ENCODE peak calls at places on chromosome 15, in six cellular contexts. K is neural progenitor cell, G is keratinocyte, N is fibroblast of lung, Q is PC-3, V is OCI-LY7. D is an unnamed sample.

GRCh38 chr15:85639752-85640381 is 154.9 kb downstream of the KLHL25 start:
- DNase-seq in V (no peak), K (no peak), N (peak; percentile 65), Q (peak; percentile 3), G (no peak), D (no peak)

GRCh38 chr15:50888054-50888453 is 20.4 kb upstream of the AP4E1 start:
- DNase-seq in K (no peak), Q (no peak), V (no peak), N (no peak), G (no peak), D (no peak)

GRCh38 chr15:59662260-59662659 is 4.9 kb upstream of the GTF2A2 start:
- DNase-seq in Q (no peak), V (no peak), G (no peak), K (no peak), N (peak; percentile 38), D (no peak)

GRCh38 chr15:23866832-23867231 is 179.7 kb upstream of the NDN start:
- DNase-seq in G (no peak), V (no peak), Q (peak; percentile 41), K (peak; percentile 36), N (peak; percentile 17), D (peak; percentile 6)

GRCh38 chr15:90419202-90419601 is 31.2 kb downstream of the IQGAP1 start:
- DNase-seq in G (no peak), Q (no peak), V (no peak), N (no peak), K (no peak), D (no peak)

GRCh38 chr15:73065114-73065513 is 12.9 kb downstream of the NEO1 start:
- DNase-seq in G (no peak), Q (no peak), V (no peak), K (no peak), N (no peak), D (no peak)

GRCh38 chr15:70337292-70338186 is 239.8 kb upstream of the TLE3 start:
- DNase-seq in K (no peak), V (no peak), Q (no peak), G (no peak), N (peak; percentile 43), D (no peak)

GRCh38 chr15:61051570-61052031 is 177.5 kb downstream of the RORA start:
- DNase-seq in K (peak; percentile 62), G (no peak), N (peak; percentile 68), V (peak; percentile 1), Q (peak; percentile 20), D (no peak)

GRCh38 chr15:78301813-78302212 is 2.4 kb upstream of the SKIC8 start:
- DNase-seq in G (no peak), K (no peak), Q (peak; percentile 31), N (no peak), V (no peak), D (no peak)

GRCh38 chr15:81480645-81481053 is 106.6 kb upstream of the TMC3 start:
- DNase-seq in Q (peak; percentile 79), G (peak; percentile 7), K (peak; percentile 77), N (peak; percentile 76), V (peak; percentile 70), D (peak; percentile 23)

GRCh38 chr15:58856090-58856489 is 77.4 kb downstream of the SLTM start:
- DNase-seq in Q (peak; percentile 6), N (peak; percentile 30), G (no peak), V (no peak), K (no peak), D (no peak)

GRCh38 chr15:82680200-82681102 is 29.2 kb downstream of the AP3B2 start:
- DNase-seq in Q (peak; percentile 78), V (peak; percentile 65), G (peak; percentile 2), N (no peak), K (peak; percentile 89), D (no peak)

GRCh38 chr15:60003243-60004018 is 680 bp upstream of the FOXB1 start:
- DNase-seq in G (no peak), Q (no peak), V (no peak), N (no peak), K (no peak), D (peak; percentile 60)

GRCh38 chr15:31364301-31365031 is 37.8 kb downstream of the KLF13 start:
- DNase-seq in Q (peak; percentile 51), G (peak; percentile 94), K (peak; percentile 4), V (peak; percentile 61), N (no peak), D (no peak)

GRCh38 chr15:89098281-89098680 is 10.0 kb downstream of the ABHD2 start:
- DNase-seq in K (no peak), N (no peak), G (no peak), Q (no peak), V (no peak), D (no peak)

GRCh38 chr15:99944131-99944530 is 210.9 kb upstream of the LYSMD4 start:
- DNase-seq in Q (no peak), V (no peak), K (no peak), N (no peak), G (no peak), D (no peak)

GRCh38 chr15:71093089-71094024 is 21.9 kb upstream of the THSD4 start:
- DNase-seq in K (no peak), N (peak; percentile 50), V (no peak), Q (peak; percentile 89), G (no peak), D (no peak)

GRCh38 chr15:70855764-70856163 is 1.8 kb upstream of the LARP6 start:
- DNase-seq in V (no peak), G (no peak), N (no peak), Q (no peak), K (no peak), D (no peak)

GRCh38 chr15:100430381-100430780 is 88.6 kb upstream of the ADAMTS17 start:
- DNase-seq in V (no peak), G (no peak), Q (no peak), N (no peak), K (no peak), D (no peak)

GRCh38 chr15:48449734-48450133 is 118.5 kb downstream of the DUT start:
- DNase-seq in Q (no peak), G (no peak), V (no peak), N (no peak), K (no peak), D (no peak)

GRCh38 chr15:61064653-61065052 is 164.4 kb downstream of the RORA start:
- DNase-seq in N (no peak), Q (no peak), G (no peak), V (no peak), K (no peak), D (no peak)

GRCh38 chr15:27873825-27874224 is 225.3 kb downstream of the OCA2 start:
- DNase-seq in N (no peak), G (no peak), V (no peak), Q (no peak), K (no peak), D (no peak)

GRCh38 chr15:50024183-50024795 is 94.7 kb downstream of the ATP8B4 start:
- DNase-seq in V (no peak), N (peak; percentile 51), Q (no peak), K (no peak), G (no peak), D (no peak)

GRCh38 chr15:73081321-73081958 is 29.2 kb downstream of the NEO1 start:
- DNase-seq in G (no peak), K (peak; percentile 58), N (peak; percentile 85), V (peak; percentile 51), Q (peak; percentile 61), D (peak; percentile 4)

GRCh38 chr15:90362936-90363212 is 10.8 kb downstream of the ZNF774 start:
- DNase-seq in V (no peak), G (no peak), K (no peak), Q (peak; percentile 61), N (peak; percentile 90), D (no peak)

GRCh38 chr15:98063871-98064270 is 103.4 kb downstream of the ARRDC4 start:
- DNase-seq in G (no peak), K (no peak), Q (no peak), N (no peak), V (no peak), D (no peak)

GRCh38 chr15:98069256-98069655 is 108.8 kb downstream of the ARRDC4 start:
- DNase-seq in G (no peak), Q (no peak), N (no peak), V (no peak), K (no peak), D (no peak)

GRCh38 chr15:98070132-98070531 is 109.6 kb downstream of the ARRDC4 start:
- DNase-seq in K (no peak), Q (no peak), G (no peak), V (no peak), N (no peak), D (no peak)

GRCh38 chr15:98063311-98063710 is 102.8 kb downstream of the ARRDC4 start:
- DNase-seq in Q (no peak), G (no peak), K (no peak), N (no peak), V (no peak), D (no peak)

DNA sequence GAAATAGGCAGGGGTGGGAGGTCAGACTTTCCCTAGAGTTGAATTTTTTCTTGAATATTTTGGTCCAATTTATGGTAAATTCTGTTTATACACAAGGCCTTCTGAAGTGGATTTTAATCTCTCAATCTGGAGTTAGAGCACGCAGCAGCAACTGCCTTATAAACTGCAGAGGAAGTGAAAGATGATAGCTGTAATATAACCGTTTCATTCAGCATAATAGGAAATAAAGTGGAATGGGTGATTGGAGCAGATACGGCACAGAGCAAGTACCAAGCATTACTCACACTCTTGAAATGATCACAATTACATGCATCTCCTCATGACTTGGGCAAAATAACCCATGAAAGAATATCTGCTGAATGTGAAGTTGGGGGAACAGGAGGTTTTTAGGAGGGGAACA is 106.8 kb downstream of the ARRDC4 start:
- DNase-seq in Q (no peak), N (no peak), V (no peak), G (no peak), K (no peak), D (no peak)
- H3K4me2 ChIP-seq in Q (no peak overlapping the region), N (no peak overlapping the region), V (no peak overlapping the region), G (no peak overlapping the region), K (no peak overlapping the region), D (peak overlapping the region; percentile 16)

DNA sequence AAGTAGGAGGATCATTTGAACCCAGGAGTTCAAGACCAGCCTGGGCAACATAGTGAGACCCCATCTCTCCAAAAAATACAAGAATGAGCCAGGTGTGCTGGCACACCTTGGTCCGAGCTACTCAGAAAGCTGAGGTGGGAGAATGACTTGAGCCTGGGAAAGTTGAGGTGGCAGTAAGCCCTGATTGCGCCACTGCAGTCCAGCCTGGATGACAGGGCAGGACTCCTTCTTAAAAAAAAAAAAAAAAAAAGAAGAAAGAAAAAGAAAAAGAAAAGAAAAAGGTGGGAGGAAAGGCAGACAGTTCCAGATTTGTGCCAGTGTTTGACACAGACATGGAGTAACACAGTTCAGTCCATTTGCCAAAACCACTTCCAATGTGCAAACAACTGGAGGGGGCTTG is 75.7 kb downstream of the ATP10A start:
- DNase-seq in N (peak; percentile 24), K (no peak), V (no peak), Q (no peak), G (no peak), D (no peak)
- H3K4me2 ChIP-seq in N (no peak overlapping the region), K (no peak overlapping the region), V (no peak overlapping the region), Q (no peak overlapping the region), G (no peak overlapping the region), D (no peak overlapping the region)

GRCh38 chr15:52798529-52799101 is 8.5 kb upstream of the ONECUT1 start:
- DNase-seq in K (peak; percentile 65), N (no peak), G (no peak), Q (no peak), V (no peak), D (no peak)
- H3K4me2 ChIP-seq in K (peak overlapping the region; percentile 41), N (no peak overlapping the region), G (no peak overlapping the region), Q (no peak overlapping the region), V (no peak overlapping the region), D (no peak overlapping the region)

DNA sequence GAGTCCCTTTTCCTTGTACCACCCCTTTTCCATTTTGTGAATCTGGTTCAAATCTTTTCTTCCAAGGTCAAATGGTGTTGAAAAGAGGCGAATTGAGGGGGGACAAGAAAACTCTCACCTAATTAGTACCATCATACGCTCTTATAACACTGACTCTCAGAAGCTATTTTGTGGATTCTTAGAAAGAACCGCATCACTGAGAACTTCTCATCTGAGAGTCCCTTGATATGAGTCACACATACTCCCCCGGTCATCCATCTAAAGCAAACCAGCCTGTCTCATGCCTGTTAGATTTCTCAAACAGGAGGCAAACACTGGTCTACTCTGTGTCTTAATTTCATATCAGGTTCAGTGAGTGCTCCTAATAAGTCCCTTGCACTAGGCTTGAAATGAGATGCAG is 76.5 kb upstream of the SPRED1 start:
- DNase-seq in V (no peak), N (peak; percentile 47), G (no peak), K (no peak), Q (peak; percentile 73), D (no peak)
- H3K4me2 ChIP-seq in V (no peak overlapping the region), N (no peak overlapping the region), G (no peak overlapping the region), K (no peak overlapping the region), Q (peak overlapping the region; percentile 11), D (no peak overlapping the region)

D was measured in DND-41.